ENCODE peak calls at places on chromosomes 3 and 15, in eight cellular contexts. D, T, J, X, E, A, O and S are unnamed samples.

GRCh38 chr3:355622-356021 is 159.1 kb downstream of the CHL1 start:
- DNase-seq in O (no peak), J (no peak), T (peak), E (no peak), A (peak), X (no peak), D (no peak), S (no peak)

GRCh38 chr3:5298453-5298852 is 110.9 kb downstream of the EDEM1 start:
- DNase-seq in J (no peak), O (peak), A (no peak), E (no peak), X (no peak), T (no peak), D (no peak), S (no peak)

GRCh38 chr3:123104550-123104949 is 37.7 kb downstream of the PDIA5 start:
- DNase-seq in O (no peak), J (no peak), E (peak), A (peak), D (no peak), T (peak), X (no peak), S (no peak)

GRCh38 chr15:98850991-98851776 is 156.4 kb downstream of the PGPEP1L start:
- DNase-seq in X (peak), J (peak), D (peak), E (peak), A (peak), T (peak), O (peak), S (peak)

GRCh38 chr3:106518516-106518915 is 649.7 kb upstream of the CBLB start:
- DNase-seq in X (no peak), A (peak), T (peak), O (no peak), J (no peak), E (peak), D (no peak), S (no peak)

GRCh38 chr3:21876742-21877141 is 125.7 kb upstream of the ZNF385D start:
- DNase-seq in D (no peak), T (no peak), J (no peak), X (no peak), E (no peak), A (no peak), O (no peak), S (no peak)

GRCh38 chr15:31307270-31308184 is 19.1 kb upstream of the KLF13 start:
- DNase-seq in E (no peak), T (no peak), D (no peak), O (no peak), A (no peak), X (peak), J (no peak), S (no peak)

GRCh38 chr15:92074646-92075045 is 221.1 kb downstream of the SLCO3A1 start:
- DNase-seq in E (peak), J (peak), A (peak), O (no peak), T (peak), X (no peak), D (no peak), S (no peak)

GRCh38 chr3:112117826-112118571 is 15.0 kb downstream of the GCSAM start:
- DNase-seq in J (no peak), D (peak), E (no peak), A (no peak), X (no peak), T (no peak), O (no peak), S (no peak)

GRCh38 chr3:64674591-64675076 is 13.2 kb downstream of the ADAMTS9 start:
- DNase-seq in A (peak), D (no peak), X (no peak), T (peak), O (no peak), J (no peak), E (no peak), S (no peak)

GRCh38 chr3:14788644-14789043 is 30.1 kb upstream of the FGD5 start:
- DNase-seq in D (no peak), J (no peak), E (no peak), A (no peak), X (no peak), T (no peak), O (no peak), S (no peak)

GRCh38 chr15:60582370-60583036 is 103.6 kb upstream of the ICE2 start:
- DNase-seq in T (no peak), A (no peak), E (no peak), O (no peak), J (no peak), X (no peak), D (no peak), S (no peak)

GRCh38 chr3:151552589-151552988 is 91.7 kb upstream of the IGSF10 start:
- DNase-seq in O (no peak), X (no peak), A (peak), J (peak), E (no peak), D (no peak), T (no peak), S (no peak)

GRCh38 chr3:70618151-70618550 is 305.7 kb upstream of the MDFIC2 start:
- DNase-seq in E (no peak), A (no peak), D (no peak), X (no peak), J (no peak), O (no peak), T (no peak), S (no peak)

GRCh38 chr3:62882676-62883228 is 7.5 kb upstream of the CADPS start:
- DNase-seq in D (no peak), J (no peak), T (peak), O (no peak), A (peak), X (no peak), E (no peak), S (no peak)

GRCh38 chr15:30921781-30922371 is 18.2 kb downstream of the FAN1 start:
- DNase-seq in E (no peak), J (no peak), D (peak), T (no peak), X (peak), O (no peak), A (peak), S (no peak)

GRCh38 chr3:182303169-182303568 is 490.1 kb upstream of the ATP11B start:
- DNase-seq in E (peak), O (no peak), D (no peak), J (no peak), T (no peak), X (no peak), A (no peak), S (no peak)

GRCh38 chr3:71201939-71202338 is 381.6 kb downstream of the FOXP1 start:
- DNase-seq in D (peak), X (no peak), J (peak), T (peak), E (no peak), O (no peak), A (peak), S (no peak)

GRCh38 chr15:84620626-84621025 is 19.8 kb downstream of the ZSCAN2 start:
- DNase-seq in T (no peak), E (no peak), A (no peak), O (no peak), X (no peak), J (no peak), D (no peak), S (no peak)

GRCh38 chr3:61847784-61848462 is 286.6 kb downstream of the PTPRG start:
- DNase-seq in J (no peak), X (no peak), O (no peak), E (no peak), A (peak), D (peak), T (peak), S (no peak)

GRCh38 chr15:88769161-88769971 is 33.9 kb upstream of the ACAN start:
- DNase-seq in E (peak), T (peak), D (peak), O (no peak), X (peak), J (no peak), A (peak), S (no peak)

GRCh38 chr15:31098953-31099740 is 2.4 kb downstream of the TRPM1 start:
- DNase-seq in T (peak), O (peak), A (no peak), E (no peak), J (no peak), D (no peak), X (no peak), S (no peak)

GRCh38 chr3:133472242-133472641 is 72.4 kb downstream of the BFSP2 start:
- DNase-seq in D (peak), J (no peak), X (peak), O (no peak), A (peak), T (no peak), E (peak), S (no peak)

GRCh38 chr3:94115482-94115881 is 52.6 kb downstream of the NSUN3 start:
- DNase-seq in X (no peak), A (peak), O (peak), J (peak), T (peak), D (peak), E (peak), S (peak)

GRCh38 chr3:155244206-155244605 is 49.3 kb downstream of the STRIT1 start:
- DNase-seq in X (no peak), J (no peak), E (no peak), A (peak), O (peak), D (no peak), T (peak), S (no peak)

GRCh38 chr15:48702569-48703239 is 57.2 kb upstream of the FBN1 start:
- DNase-seq in E (no peak), A (no peak), T (peak), O (no peak), D (no peak), X (no peak), J (no peak), S (no peak)

GRCh38 chr3:105836533-105836932 is 32.3 kb downstream of the CBLB start:
- DNase-seq in T (peak), J (no peak), D (no peak), O (no peak), A (peak), X (no peak), E (peak), S (no peak)

GRCh38 chr3:56621686-56622085 is 61.4 kb downstream of the TASOR start:
- DNase-seq in T (no peak), E (peak), D (no peak), J (no peak), X (no peak), O (no peak), A (no peak), S (no peak)
- TF ChIP-seq EZH2 in T (no peak), E (no peak), D (no peak), J (no peak), X (no peak), O (no peak), A (no peak), S (no peak)

DNA sequence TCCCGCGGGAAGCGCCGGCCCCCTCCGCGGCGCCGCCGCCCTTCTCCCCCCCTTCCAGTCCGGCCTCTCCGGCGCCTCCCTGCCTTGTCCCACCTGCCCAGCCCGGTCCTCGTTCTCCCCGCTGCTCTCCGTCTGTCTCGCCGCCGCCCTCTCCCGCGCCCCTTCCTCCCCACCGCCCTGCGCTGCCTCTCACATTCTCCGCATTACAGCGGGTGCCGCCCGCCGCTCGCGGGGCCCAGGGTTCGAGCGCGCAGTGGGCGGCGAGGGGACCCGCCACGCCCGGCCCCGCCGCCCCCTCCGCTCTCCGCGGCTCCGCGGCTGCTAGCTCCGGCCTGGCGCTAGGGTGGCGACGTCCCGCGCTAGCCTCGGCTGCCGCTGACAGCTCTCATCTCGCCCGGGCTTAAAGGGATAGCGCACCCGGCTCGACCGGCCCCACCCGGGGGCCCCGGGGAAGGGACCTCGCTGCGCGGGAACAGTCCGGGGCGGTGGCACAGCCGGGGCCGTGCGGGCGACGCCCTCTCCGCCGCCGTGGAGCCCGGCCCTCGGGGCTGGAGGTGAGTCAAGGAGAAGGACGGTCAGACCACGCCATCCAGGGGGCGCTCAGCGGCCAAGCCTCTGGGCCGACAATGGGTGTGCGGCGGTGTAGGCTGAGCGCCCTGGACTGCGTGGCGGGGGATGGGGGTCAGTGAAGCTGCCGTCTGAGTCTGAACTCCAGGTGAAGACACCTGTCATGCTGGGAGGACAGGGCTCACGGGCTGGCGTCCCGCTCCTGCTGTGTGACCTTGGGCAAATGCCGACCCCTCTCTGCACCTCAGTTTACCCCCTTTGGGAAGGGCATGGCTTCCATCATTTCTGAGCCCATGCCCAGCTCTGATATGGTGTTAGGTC is 187.4 kb upstream of the LINGO1 start:
- DNase-seq in J (peak), T (peak), O (peak), E (peak), D (peak), X (peak), A (peak), S (peak)
- TF ChIP-seq EZH2 in J (no peak), T (peak), O (peak), E (peak), D (no peak), X (peak), A (peak), S (no peak)

DNA sequence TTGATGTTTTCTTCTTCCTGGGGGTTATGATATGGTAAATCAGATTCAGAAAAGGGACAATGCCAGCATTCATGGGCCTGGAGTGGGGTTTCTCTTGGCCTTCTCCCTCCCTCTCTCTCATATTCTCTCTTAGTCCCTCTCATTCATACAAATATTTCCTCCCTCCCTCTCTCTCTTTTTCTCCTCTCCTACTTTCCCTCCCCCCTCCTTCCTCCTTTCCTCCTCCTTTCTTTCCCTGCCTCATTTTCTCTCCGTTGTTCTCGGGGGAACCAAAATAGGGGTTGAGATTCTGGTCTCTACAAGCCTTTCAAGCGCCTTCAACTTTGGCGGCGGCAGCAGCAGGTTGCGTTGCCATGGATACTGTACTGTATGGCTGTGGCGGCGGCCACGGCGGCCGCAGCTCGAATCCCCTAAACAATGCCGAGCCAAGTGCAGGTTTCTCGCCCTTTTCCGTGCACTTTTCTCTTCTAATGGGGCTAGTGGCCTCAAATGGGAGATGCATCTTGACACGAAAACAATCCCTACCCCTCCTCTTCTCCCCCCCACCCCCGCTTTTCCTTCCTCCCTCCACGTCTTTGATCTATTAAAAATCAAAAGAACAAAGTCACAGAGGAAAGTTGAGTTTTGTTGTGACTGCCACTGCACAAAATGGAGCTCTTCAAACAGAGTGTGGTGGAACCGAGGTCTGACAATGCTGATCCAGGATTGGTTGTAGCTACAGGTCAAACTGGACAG is 45.2 kb downstream of the ZIC4 start:
- DNase-seq in A (peak), X (peak), O (peak), E (no peak), J (peak), T (peak), D (peak), S (no peak)
- TF ChIP-seq EZH2 in A (peak), X (peak), O (no peak), E (no peak), J (no peak), T (no peak), D (no peak), S (no peak)

DNA sequence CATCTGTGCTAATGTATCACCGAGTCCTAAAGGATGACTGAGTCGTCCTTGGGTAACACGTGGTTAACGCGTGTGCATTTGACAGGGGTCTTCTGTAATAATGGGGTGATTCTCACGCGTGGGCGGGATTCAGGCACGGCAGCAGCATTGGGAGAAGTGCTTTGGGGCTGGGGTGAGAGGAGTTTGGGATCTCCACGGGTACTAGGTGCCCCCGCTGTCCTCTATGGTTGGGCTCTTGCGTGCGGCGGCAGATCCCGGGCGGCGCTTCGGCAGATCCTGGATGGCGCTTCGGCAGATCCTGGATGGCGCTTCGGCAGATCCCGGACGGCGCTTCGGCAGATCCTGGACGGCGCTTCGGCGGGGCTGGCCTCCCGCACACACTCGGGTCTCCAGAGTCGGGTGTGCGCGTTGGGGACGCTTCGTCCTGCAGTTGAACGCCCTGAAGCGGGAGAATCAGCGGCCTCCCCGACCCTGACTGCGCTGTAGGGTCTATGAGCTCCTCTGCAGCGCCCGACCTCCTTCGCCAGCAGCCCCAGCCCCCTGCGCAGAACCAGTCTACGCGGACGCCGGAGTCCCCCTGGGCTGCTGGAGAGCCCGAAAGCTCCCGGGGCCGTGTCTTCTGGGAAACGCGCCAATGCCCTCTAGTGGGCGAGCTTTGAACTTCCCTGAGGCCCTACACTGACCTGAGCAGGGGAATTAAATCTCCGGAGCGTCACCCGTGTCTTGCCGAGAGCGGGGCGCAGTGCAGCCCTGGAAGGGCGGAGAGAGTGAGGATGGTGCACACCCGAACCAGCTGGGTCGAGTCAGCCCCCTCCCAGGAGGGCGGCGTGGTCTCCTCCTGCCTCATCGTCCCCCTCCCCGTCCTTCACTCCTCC is 48.1 kb upstream of the EPHB3 start:
- DNase-seq in D (peak), O (peak), A (peak), T (peak), J (peak), E (peak), X (peak), S (peak)
- TF ChIP-seq EZH2 in D (peak), O (no peak), A (peak), T (peak), J (no peak), E (peak), X (peak), S (no peak)

DNA sequence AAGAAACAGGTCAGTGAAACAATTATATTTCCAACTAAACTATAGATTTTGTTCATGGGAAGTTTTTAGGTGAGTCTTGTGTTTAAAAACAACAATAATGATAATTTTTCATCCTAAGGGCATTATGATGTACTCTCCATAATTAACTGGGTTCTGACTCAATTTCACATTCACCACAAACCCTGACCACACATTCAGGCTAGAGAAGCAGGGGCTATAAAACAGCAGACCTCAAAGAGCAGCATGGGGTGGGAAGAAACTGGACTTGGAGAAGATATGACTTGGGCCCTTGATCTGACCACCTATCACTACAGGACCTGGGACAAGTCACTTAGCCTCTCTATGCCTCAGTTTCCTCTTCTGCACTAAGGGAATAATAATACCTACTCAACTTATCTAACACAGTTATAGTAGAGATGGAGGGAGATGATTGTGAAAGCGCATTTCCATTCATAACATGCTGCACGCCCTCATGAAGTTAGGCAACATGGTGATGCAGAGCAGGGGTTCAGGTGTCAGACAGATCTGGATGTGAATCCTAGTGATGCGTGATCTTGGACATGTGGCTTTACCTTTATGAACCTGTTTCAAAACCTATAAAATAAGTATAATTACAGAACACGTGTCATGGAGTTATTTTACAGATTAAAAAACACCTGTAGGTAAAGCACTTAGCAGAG is 63.0 kb upstream of the ACP3 start:
- DNase-seq in E (peak), D (no peak), T (peak), J (no peak), O (no peak), A (peak), X (no peak), S (no peak)
- TF ChIP-seq EZH2 in E (no peak), D (no peak), T (no peak), J (no peak), O (no peak), A (no peak), X (no peak), S (no peak)

DNA sequence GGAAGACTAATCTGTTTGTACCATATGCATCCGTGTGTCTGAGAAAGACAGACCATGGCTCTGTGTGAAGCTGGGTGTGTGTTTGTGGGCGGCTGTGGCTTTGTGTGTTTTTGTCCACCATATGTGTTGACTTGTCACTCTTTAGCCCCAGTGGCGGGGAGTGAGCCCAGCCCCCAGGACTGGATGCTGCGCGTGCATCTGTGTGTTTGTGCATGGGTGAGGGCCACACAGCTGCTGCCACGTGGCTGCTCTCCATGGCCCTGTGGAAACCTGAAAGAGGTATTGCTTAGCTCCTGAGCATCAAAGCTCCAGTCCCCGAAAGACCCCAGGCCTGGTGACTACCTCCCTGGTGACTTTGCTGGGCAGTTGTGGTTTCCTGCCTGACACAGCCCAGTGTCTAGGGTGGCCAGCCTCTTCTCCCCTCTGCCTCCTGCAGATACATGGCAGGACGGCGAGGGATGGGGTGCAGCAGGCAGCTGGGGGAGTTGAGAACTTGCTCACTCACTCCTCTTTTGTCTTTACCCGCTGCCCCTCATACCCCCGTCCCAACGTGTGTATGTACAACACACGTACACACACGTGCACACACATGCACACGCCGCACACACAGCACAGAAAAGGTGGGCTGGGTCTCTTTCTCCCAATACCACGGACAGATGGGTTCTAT is 6.5 kb downstream of the EPHB3 start:
- DNase-seq in O (no peak), A (no peak), D (no peak), T (peak), J (no peak), X (no peak), E (peak), S (no peak)
- TF ChIP-seq EZH2 in O (no peak), A (no peak), D (peak), T (no peak), J (no peak), X (peak), E (no peak), S (no peak)